ENCODE peak calls at places on chromosomes 11 and 22, in six cellular contexts. C is ELR; Z is naive thymus-derived CD8-positive, alpha-beta T cell; R is Calu3; T is CD8-positive, alpha-beta memory T cell; A is HepG2. D is an unnamed sample.

GRCh38 chr11:38530226-38530625 is 1932.2 kb upstream of the RAG2 start:
- DNase-seq in C (no peak), Z (no peak), R (no peak), T (no peak), A (no peak), D (no peak)

GRCh38 chr22:16932577-16932976 is 75.4 kb downstream of the GAB4 start:
- DNase-seq in C (peak; percentile 4), Z (no peak), R (no peak), T (no peak), A (peak; percentile 3), D (no peak)

GRCh38 chr22:29028468-29028867 is 33.2 kb downstream of the C22orf31 start:
- DNase-seq in C (no peak), Z (no peak), R (no peak), T (no peak), A (no peak), D (no peak)

GRCh38 chr11:69183613-69184012 is 27.9 kb downstream of the SMIM38 start:
- DNase-seq in C (no peak), Z (no peak), R (no peak), T (no peak), A (no peak), D (no peak)

GRCh38 chr22:33515733-33516297 is 404.5 kb downstream of the LARGE1 start:
- DNase-seq in C (no peak), Z (no peak), R (no peak), T (no peak), A (peak; percentile 53), D (no peak)

GRCh38 chr22:33451851-33452469 is 393.8 kb upstream of the SYN3 start:
- DNase-seq in C (no peak), Z (no peak), R (no peak), T (no peak), A (peak; percentile 53), D (no peak)

GRCh38 chr22:31866918-31867317 is 77.4 kb upstream of the YWHAH start:
- DNase-seq in C (peak; percentile 5), Z (no peak), R (no peak), T (no peak), A (no peak), D (no peak)

GRCh38 chr22:27196483-27196882 is 539.1 kb downstream of the MIAT start:
- DNase-seq in C (no peak), Z (no peak), R (no peak), T (no peak), A (no peak), D (no peak)

GRCh38 chr11:100942016-100942415 is 187.6 kb downstream of the PGR start:
- DNase-seq in C (no peak), Z (no peak), R (no peak), T (no peak), A (no peak), D (no peak)

GRCh38 chr11:44226472-44226871 is 83.5 kb downstream of the ALX4 start:
- DNase-seq in C (no peak), Z (no peak), R (no peak), T (no peak), A (no peak), D (no peak)

GRCh38 chr22:21642584-21643448 is 714 bp downstream of the SDF2L1 start:
- DNase-seq in C (peak; percentile 80), Z (peak; percentile 35), R (peak; percentile 81), T (peak; percentile 61), A (peak; percentile 62), D (peak; percentile 44)

GRCh38 chr11:122727101-122727929 is 71.8 kb downstream of the UBASH3B start:
- DNase-seq in C (no peak), Z (no peak), R (no peak), T (peak; percentile 53), A (no peak), D (no peak)

GRCh38 chr22:28024422-28024888 is 105.4 kb upstream of the PITPNB start:
- DNase-seq in C (no peak), Z (no peak), R (no peak), T (no peak), A (no peak), D (no peak)

GRCh38 chr11:20161230-20161918 is 1.1 kb upstream of the DBX1 start:
- DNase-seq in C (peak; percentile 27), Z (no peak), R (no peak), T (no peak), A (no peak), D (no peak)

GRCh38 chr22:25702046-25702445 is 39.9 kb upstream of the MYO18B start:
- DNase-seq in C (peak; percentile 47), Z (no peak), R (no peak), T (no peak), A (peak; percentile 18), D (no peak)

GRCh38 chr11:66700742-66701141 is 23.1 kb upstream of the RBM4B start:
- DNase-seq in C (no peak), Z (no peak), R (no peak), T (no peak), A (no peak), D (no peak)

GRCh38 chr22:43509337-43509736 is 97.5 kb downstream of the MPPED1 start:
- DNase-seq in C (no peak), Z (no peak), R (no peak), T (no peak), A (no peak), D (no peak)

GRCh38 chr11:64875369-64876225 is 2.8 kb downstream of the EHD1 start:
- DNase-seq in C (no peak), Z (no peak), R (no peak), T (no peak), A (no peak), D (no peak)

GRCh38 chr11:105935791-105936190 is 86.2 kb downstream of the MSANTD4 start:
- DNase-seq in C (peak; percentile 60), Z (no peak), R (peak; percentile 2), T (no peak), A (no peak), D (peak; percentile 8)

GRCh38 chr11:25039165-25039564 is 542.3 kb downstream of the LUZP2 start:
- DNase-seq in C (no peak), Z (no peak), R (no peak), T (no peak), A (no peak), D (no peak)

GRCh38 chr11:96230686-96231085 is 112.3 kb downstream of the MAML2 start:
- DNase-seq in C (no peak), Z (no peak), R (no peak), T (no peak), A (no peak), D (no peak)

GRCh38 chr11:124738713-124739478 is 846 bp upstream of the NRGN start:
- DNase-seq in C (no peak), Z (no peak), R (no peak), T (no peak), A (no peak), D (no peak)

GRCh38 chr22:25021976-25022711 is 69.6 kb downstream of the KIAA1671 start:
- DNase-seq in C (no peak), Z (no peak), R (no peak), T (no peak), A (no peak), D (no peak)

GRCh38 chr11:62446091-62446490 is 27.3 kb downstream of the SCGB1A1 start:
- DNase-seq in C (no peak), Z (no peak), R (no peak), T (no peak), A (no peak), D (no peak)

GRCh38 chr11:17786824-17787525 is 52.4 kb downstream of the KCNC1 start:
- DNase-seq in C (peak; percentile 94), Z (no peak), R (peak; percentile 17), T (no peak), A (no peak), D (peak; percentile 47)

GRCh38 chr11:36090351-36091245 is 146.7 kb downstream of the LDLRAD3 start:
- DNase-seq in C (no peak), Z (no peak), R (no peak), T (no peak), A (no peak), D (no peak)

GRCh38 chr11:28448186-28448585 is 340.0 kb downstream of the METTL15 start:
- DNase-seq in C (peak; percentile 38), Z (no peak), R (no peak), T (no peak), A (no peak), D (peak; percentile 42)

GRCh38 chr11:19091366-19091765 is 25.6 kb upstream of the ZDHHC13 start:
- DNase-seq in C (no peak), Z (no peak), R (no peak), T (no peak), A (no peak), D (no peak)

GRCh38 chr11:2475151-2475918 is 30.5 kb downstream of the KCNQ1 start:
- DNase-seq in C (no peak), Z (no peak), R (no peak), T (no peak), A (no peak), D (no peak)

GRCh38 chr11:75476716-75477613 is 44.0 kb upstream of the KLHL35 start:
- DNase-seq in C (no peak), Z (no peak), R (no peak), T (no peak), A (no peak), D (no peak)

GRCh38 chr11:45592581-45592980 is 72.8 kb downstream of the CHST1 start:
- DNase-seq in C (no peak), Z (no peak), R (no peak), T (no peak), A (no peak), D (no peak)

GRCh38 chr11:5626191-5626590 is 1.4 kb downstream of the TRIM34 start:
- DNase-seq in C (peak; percentile 45), Z (no peak), R (no peak), T (no peak), A (no peak), D (no peak)

GRCh38 chr11:103877221-103877620 is 159.2 kb upstream of the DDI1 start:
- DNase-seq in C (peak; percentile 23), Z (no peak), R (no peak), T (no peak), A (no peak), D (no peak)

GRCh38 chr11:2444301-2445106 is at the start of the genes KCNQ1 and TRPM5:
- DNase-seq in C (peak; percentile 19), Z (peak; percentile 80), R (peak; percentile 89), T (peak; percentile 69), A (no peak), D (peak; percentile 32)

GRCh38 chr11:107043242-107043991 is 25.1 kb upstream of the GUCY1A2 start:
- DNase-seq in C (peak; percentile 95), Z (no peak), R (no peak), T (no peak), A (no peak), D (no peak)

GRCh38 chr11:15699978-15700377 is 585.3 kb downstream of the INSC start:
- DNase-seq in C (no peak), Z (no peak), R (no peak), T (no peak), A (no peak), D (no peak)

GRCh38 chr11:107044503-107044902 is 26.2 kb upstream of the GUCY1A2 start:
- DNase-seq in C (peak; percentile 70), Z (no peak), R (no peak), T (no peak), A (no peak), D (no peak)

GRCh38 chr22:30219049-30219448 is 27.5 kb downstream of the LIF start:
- DNase-seq in C (no peak), Z (no peak), R (no peak), T (no peak), A (no peak), D (no peak)

D was measured in PC-9.